ENCODE peak calls at places on chromosomes 1 and 21, in ten cellular contexts. One of them, this sample, is unnamed.

GRCh38 chr1:185284106-185284505 is 32.9 kb downstream of the IVNS1ABP start:
- DNase-seq in omental fat pad: no peak
- DNase-seq in caudate nucleus: no peak
- DNase-seq in HTR-8/SVneo: no peak
- DNase-seq in anterior cingulate cortex: no peak
- DNase-seq in activated CD4-positive, alpha-beta T cell treated with anti-CD3 and anti-CD28 coated beads, Interleukin-2, amount 50 U/mL, for 48 hours: no peak
- DNase-seq in nucleus accumbens: no peak
- DNase-seq in trophoblast cell: peak
- DNase-seq in type B pancreatic cell: no peak
- DNase-seq in GM23248: no peak
- DNase-seq in this sample: no peak

GRCh38 chr1:234212764-234213406 is 160.4 kb upstream of the COA6 start:
- DNase-seq in caudate nucleus: no peak
- DNase-seq in type B pancreatic cell: no peak
- DNase-seq in nucleus accumbens: no peak
- DNase-seq in GM23248: peak
- DNase-seq in HTR-8/SVneo: peak
- DNase-seq in activated CD4-positive, alpha-beta T cell treated with anti-CD3 and anti-CD28 coated beads, Interleukin-2, amount 50 U/mL, for 48 hours: peak
- DNase-seq in trophoblast cell: peak
- DNase-seq in omental fat pad: no peak
- DNase-seq in anterior cingulate cortex: no peak
- DNase-seq in this sample: peak

GRCh38 chr1:44305962-44306422 is 49.1 kb downstream of the ERI3 start:
- DNase-seq in anterior cingulate cortex: no peak
- DNase-seq in nucleus accumbens: no peak
- DNase-seq in caudate nucleus: no peak
- DNase-seq in type B pancreatic cell: no peak
- DNase-seq in HTR-8/SVneo: no peak
- DNase-seq in trophoblast cell: no peak
- DNase-seq in activated CD4-positive, alpha-beta T cell treated with anti-CD3 and anti-CD28 coated beads, Interleukin-2, amount 50 U/mL, for 48 hours: peak
- DNase-seq in GM23248: no peak
- DNase-seq in omental fat pad: no peak
- DNase-seq in this sample: no peak

GRCh38 chr1:9359898-9360297 is 67.2 kb downstream of the SPSB1 start:
- DNase-seq in type B pancreatic cell: no peak
- DNase-seq in trophoblast cell: no peak
- DNase-seq in activated CD4-positive, alpha-beta T cell treated with anti-CD3 and anti-CD28 coated beads, Interleukin-2, amount 50 U/mL, for 48 hours: no peak
- DNase-seq in GM23248: no peak
- DNase-seq in HTR-8/SVneo: no peak
- DNase-seq in caudate nucleus: no peak
- DNase-seq in anterior cingulate cortex: no peak
- DNase-seq in nucleus accumbens: no peak
- DNase-seq in omental fat pad: no peak
- DNase-seq in this sample: no peak

GRCh38 chr1:116182019-116182714 is 71.0 kb downstream of the MAB21L3 start:
- DNase-seq in trophoblast cell: no peak
- DNase-seq in type B pancreatic cell: no peak
- DNase-seq in omental fat pad: no peak
- DNase-seq in nucleus accumbens: no peak
- DNase-seq in activated CD4-positive, alpha-beta T cell treated with anti-CD3 and anti-CD28 coated beads, Interleukin-2, amount 50 U/mL, for 48 hours: no peak
- DNase-seq in caudate nucleus: no peak
- DNase-seq in anterior cingulate cortex: no peak
- DNase-seq in GM23248: no peak
- DNase-seq in HTR-8/SVneo: no peak
- DNase-seq in this sample: no peak

GRCh38 chr21:43712268-43712942 is 6.5 kb upstream of the PDXK start:
- DNase-seq in trophoblast cell: peak
- DNase-seq in nucleus accumbens: no peak
- DNase-seq in activated CD4-positive, alpha-beta T cell treated with anti-CD3 and anti-CD28 coated beads, Interleukin-2, amount 50 U/mL, for 48 hours: no peak
- DNase-seq in type B pancreatic cell: no peak
- DNase-seq in HTR-8/SVneo: peak
- DNase-seq in GM23248: peak
- DNase-seq in caudate nucleus: no peak
- DNase-seq in anterior cingulate cortex: no peak
- DNase-seq in omental fat pad: no peak
- DNase-seq in this sample: no peak

GRCh38 chr1:116777831-116778830 is 23.9 kb downstream of the CD2 start:
- DNase-seq in HTR-8/SVneo: no peak
- DNase-seq in anterior cingulate cortex: no peak
- DNase-seq in activated CD4-positive, alpha-beta T cell treated with anti-CD3 and anti-CD28 coated beads, Interleukin-2, amount 50 U/mL, for 48 hours: no peak
- DNase-seq in type B pancreatic cell: no peak
- DNase-seq in omental fat pad: no peak
- DNase-seq in trophoblast cell: no peak
- DNase-seq in GM23248: peak
- DNase-seq in nucleus accumbens: no peak
- DNase-seq in caudate nucleus: no peak
- DNase-seq in this sample: no peak

GRCh38 chr1:2256430-2257244 is 28.5 kb downstream of the SKI start:
- DNase-seq in caudate nucleus: no peak
- DNase-seq in type B pancreatic cell: no peak
- DNase-seq in nucleus accumbens: no peak
- DNase-seq in omental fat pad: no peak
- DNase-seq in HTR-8/SVneo: no peak
- DNase-seq in trophoblast cell: no peak
- DNase-seq in GM23248: no peak
- DNase-seq in activated CD4-positive, alpha-beta T cell treated with anti-CD3 and anti-CD28 coated beads, Interleukin-2, amount 50 U/mL, for 48 hours: no peak
- DNase-seq in anterior cingulate cortex: no peak
- DNase-seq in this sample: no peak

GRCh38 chr1:15540201-15540600 is 13.6 kb downstream of the DNAJC16 start:
- DNase-seq in anterior cingulate cortex: no peak
- DNase-seq in caudate nucleus: no peak
- DNase-seq in activated CD4-positive, alpha-beta T cell treated with anti-CD3 and anti-CD28 coated beads, Interleukin-2, amount 50 U/mL, for 48 hours: no peak
- DNase-seq in GM23248: peak
- DNase-seq in HTR-8/SVneo: no peak
- DNase-seq in omental fat pad: no peak
- DNase-seq in nucleus accumbens: no peak
- DNase-seq in type B pancreatic cell: no peak
- DNase-seq in trophoblast cell: no peak
- DNase-seq in this sample: no peak

GRCh38 chr1:46224966-46225365 is 21.8 kb downstream of the LURAP1 start:
- DNase-seq in caudate nucleus: no peak
- DNase-seq in nucleus accumbens: no peak
- DNase-seq in trophoblast cell: no peak
- DNase-seq in anterior cingulate cortex: no peak
- DNase-seq in type B pancreatic cell: no peak
- DNase-seq in HTR-8/SVneo: no peak
- DNase-seq in activated CD4-positive, alpha-beta T cell treated with anti-CD3 and anti-CD28 coated beads, Interleukin-2, amount 50 U/mL, for 48 hours: no peak
- DNase-seq in omental fat pad: no peak
- DNase-seq in GM23248: no peak
- DNase-seq in this sample: peak

GRCh38 chr1:208000001-208000400 is 89.1 kb upstream of the CD34 start:
- DNase-seq in GM23248: no peak
- DNase-seq in HTR-8/SVneo: no peak
- DNase-seq in type B pancreatic cell: peak
- DNase-seq in nucleus accumbens: no peak
- DNase-seq in trophoblast cell: no peak
- DNase-seq in activated CD4-positive, alpha-beta T cell treated with anti-CD3 and anti-CD28 coated beads, Interleukin-2, amount 50 U/mL, for 48 hours: no peak
- DNase-seq in anterior cingulate cortex: no peak
- DNase-seq in omental fat pad: no peak
- DNase-seq in caudate nucleus: no peak
- DNase-seq in this sample: no peak

GRCh38 chr1:185531838-185532237 is 202.4 kb upstream of the HMCN1 start:
- DNase-seq in anterior cingulate cortex: no peak
- DNase-seq in activated CD4-positive, alpha-beta T cell treated with anti-CD3 and anti-CD28 coated beads, Interleukin-2, amount 50 U/mL, for 48 hours: no peak
- DNase-seq in omental fat pad: no peak
- DNase-seq in type B pancreatic cell: no peak
- DNase-seq in trophoblast cell: no peak
- DNase-seq in GM23248: no peak
- DNase-seq in caudate nucleus: no peak
- DNase-seq in HTR-8/SVneo: no peak
- DNase-seq in nucleus accumbens: no peak
- DNase-seq in this sample: no peak

GRCh38 chr1:24108334-24109165 is 3.4 kb downstream of the MYOM3 start:
- DNase-seq in type B pancreatic cell: no peak
- DNase-seq in omental fat pad: no peak
- DNase-seq in GM23248: peak
- DNase-seq in anterior cingulate cortex: no peak
- DNase-seq in nucleus accumbens: no peak
- DNase-seq in HTR-8/SVneo: peak
- DNase-seq in caudate nucleus: no peak
- DNase-seq in activated CD4-positive, alpha-beta T cell treated with anti-CD3 and anti-CD28 coated beads, Interleukin-2, amount 50 U/mL, for 48 hours: peak
- DNase-seq in trophoblast cell: no peak
- DNase-seq in this sample: no peak

GRCh38 chr21:42021751-42022430 is 11.7 kb upstream of the ZBTB21 start:
- DNase-seq in type B pancreatic cell: no peak
- DNase-seq in HTR-8/SVneo: no peak
- DNase-seq in trophoblast cell: no peak
- DNase-seq in caudate nucleus: no peak
- DNase-seq in nucleus accumbens: no peak
- DNase-seq in omental fat pad: no peak
- DNase-seq in activated CD4-positive, alpha-beta T cell treated with anti-CD3 and anti-CD28 coated beads, Interleukin-2, amount 50 U/mL, for 48 hours: no peak
- DNase-seq in anterior cingulate cortex: no peak
- DNase-seq in GM23248: no peak
- DNase-seq in this sample: peak

GRCh38 chr21:29245104-29245643 is 53.5 kb upstream of the BACH1 start:
- DNase-seq in caudate nucleus: no peak
- DNase-seq in activated CD4-positive, alpha-beta T cell treated with anti-CD3 and anti-CD28 coated beads, Interleukin-2, amount 50 U/mL, for 48 hours: no peak
- DNase-seq in GM23248: peak
- DNase-seq in HTR-8/SVneo: no peak
- DNase-seq in type B pancreatic cell: no peak
- DNase-seq in omental fat pad: no peak
- DNase-seq in nucleus accumbens: no peak
- DNase-seq in trophoblast cell: peak
- DNase-seq in anterior cingulate cortex: no peak
- DNase-seq in this sample: no peak

GRCh38 chr21:42061866-42062542 is 9.1 kb upstream of the UMODL1 start:
- DNase-seq in trophoblast cell: no peak
- DNase-seq in nucleus accumbens: no peak
- DNase-seq in anterior cingulate cortex: no peak
- DNase-seq in GM23248: peak
- DNase-seq in omental fat pad: no peak
- DNase-seq in HTR-8/SVneo: no peak
- DNase-seq in caudate nucleus: no peak
- DNase-seq in activated CD4-positive, alpha-beta T cell treated with anti-CD3 and anti-CD28 coated beads, Interleukin-2, amount 50 U/mL, for 48 hours: peak
- DNase-seq in type B pancreatic cell: no peak
- DNase-seq in this sample: no peak